ENCODE peak calls at places on chromosomes 5 and 9, in seven cellular contexts. X, K, G, V, U, C and F are unnamed samples.

GRCh38 chr9:35488019-35488418 is 1.9 kb upstream of the RUSC2 start:
- DNase-seq in G (no peak), U (no peak), X (no peak), C (no peak), V (no peak), K (no peak), F (no peak)

GRCh38 chr5:59249160-59249559 is 644.4 kb downstream of the PDE4D start:
- DNase-seq in X (peak), G (no peak), C (no peak), K (no peak), U (no peak), V (no peak), F (no peak)

GRCh38 chr9:137960496-137960895 is 82.9 kb downstream of the CACNA1B start:
- DNase-seq in K (no peak), U (no peak), X (no peak), C (no peak), G (no peak), V (no peak), F (no peak)

GRCh38 chr5:173829826-173830225 is 58.3 kb upstream of the CPEB4 start:
- DNase-seq in C (peak), V (no peak), X (peak), U (no peak), K (no peak), G (no peak), F (no peak)

GRCh38 chr9:88653926-88654325 is 118.9 kb downstream of the NXNL2 start:
- DNase-seq in U (no peak), K (peak), X (peak), V (no peak), C (peak), G (no peak), F (no peak)

GRCh38 chr5:176609724-176610429 is at the start of gene GPRIN1:
- DNase-seq in C (no peak), G (peak), X (peak), K (peak), U (peak), V (peak), F (no peak)

GRCh38 chr5:84536797-84537196 is 152.1 kb upstream of the EDIL3 start:
- DNase-seq in C (no peak), V (no peak), U (no peak), X (no peak), K (no peak), G (no peak), F (no peak)

GRCh38 chr9:37097294-37097693 is 23.1 kb upstream of the ZCCHC7 start:
- DNase-seq in X (no peak), U (no peak), K (no peak), C (no peak), V (no peak), G (no peak), F (no peak)

GRCh38 chr5:153972240-153972639 is 66.5 kb downstream of the FAM114A2 start:
- DNase-seq in U (no peak), C (no peak), V (no peak), G (no peak), X (no peak), K (no peak), F (no peak)

GRCh38 chr9:132671620-132672412 is 1.6 kb downstream of the GTF3C4 start:
- DNase-seq in V (no peak), C (no peak), G (no peak), X (no peak), K (no peak), U (no peak), F (no peak)

GRCh38 chr5:134594336-134594735 is 38.3 kb downstream of the SAR1B start:
- DNase-seq in G (no peak), U (no peak), C (no peak), X (no peak), V (no peak), K (no peak), F (no peak)

GRCh38 chr9:136062657-136063439 is 32.2 kb downstream of the NACC2 start:
- DNase-seq in U (no peak), G (no peak), V (no peak), K (no peak), X (no peak), C (no peak), F (no peak)

GRCh38 chr5:177495243-177496060 is 2.0 kb downstream of the PDLIM7 start:
- DNase-seq in G (peak), X (peak), K (peak), V (peak), U (no peak), C (peak), F (no peak)

GRCh38 chr5:76718381-76718832 is 2.5 kb downstream of the F2R start:
- DNase-seq in C (no peak), V (no peak), K (peak), G (no peak), U (no peak), X (no peak), F (no peak)

GRCh38 chr9:132516911-132517310 is 65.5 kb upstream of the BARHL1 start:
- DNase-seq in X (no peak), C (no peak), K (no peak), U (no peak), G (no peak), V (no peak), F (no peak)

GRCh38 chr9:121675969-121676822 is 24.8 kb downstream of the DAB2IP start:
- DNase-seq in G (no peak), U (no peak), X (peak), C (no peak), K (no peak), V (peak), F (no peak)

GRCh38 chr9:119968837-119969707 is 599.8 kb upstream of the BRINP1 start:
- DNase-seq in C (peak), V (peak), K (peak), G (peak), X (peak), U (peak), F (peak)

GRCh38 chr5:168449166-168449565 is 37.1 kb upstream of the RARS1 start:
- DNase-seq in K (no peak), G (no peak), C (no peak), U (no peak), V (no peak), X (no peak), F (no peak)

GRCh38 chr5:172616730-172617129 is 24.3 kb upstream of the NEURL1B start:
- DNase-seq in C (no peak), K (peak), U (no peak), X (peak), V (peak), G (no peak), F (no peak)

GRCh38 chr5:60685700-60686099 is 14.3 kb downstream of the DEPDC1B start:
- DNase-seq in V (no peak), K (no peak), U (no peak), G (no peak), X (no peak), C (no peak), F (no peak)

GRCh38 chr9:34408173-34408572 is 31.5 kb upstream of the MYORG start:
- DNase-seq in V (no peak), C (no peak), K (no peak), G (no peak), X (no peak), U (no peak), F (no peak)

DNA sequence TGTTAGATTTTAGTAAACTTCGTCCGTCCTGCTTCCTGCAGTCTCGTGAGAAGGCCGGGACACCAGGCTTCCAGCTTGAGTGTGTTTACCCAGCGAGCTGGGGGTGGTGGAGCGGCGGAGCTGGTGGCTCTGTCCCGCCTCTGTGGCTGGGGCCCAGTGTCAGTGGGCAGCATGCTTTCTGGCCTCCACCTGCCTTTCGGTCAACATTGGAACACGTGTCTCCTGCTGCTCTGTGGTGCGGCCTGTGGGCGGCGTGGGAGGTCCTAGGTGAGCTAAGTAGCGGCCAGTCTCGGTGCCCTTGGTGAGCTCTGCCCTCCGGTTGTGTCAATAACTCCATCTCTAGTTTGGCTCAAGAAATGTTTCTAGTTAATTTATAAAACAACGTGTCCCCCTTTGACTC is 125.9 kb downstream of the GADD45G start:
- DNase-seq in U (peak), C (no peak), K (no peak), G (peak), X (no peak), V (no peak), F (no peak)
- TF ChIP-seq CTCF in U (peak), C (no peak), K (no peak), G (no peak), X (no peak), V (no peak), F (no peak)

GRCh38 chr5:36457511-36458260 is 148.7 kb upstream of the SLC1A3 start:
- DNase-seq in C (peak), G (no peak), K (peak), V (no peak), U (no peak), X (peak), F (no peak)

GRCh38 chr5:36462295-36463021 is 143.9 kb upstream of the SLC1A3 start:
- DNase-seq in X (peak), K (peak), G (no peak), U (no peak), C (no peak), V (no peak), F (no peak)

GRCh38 chr5:36458746-36459145 is 147.7 kb upstream of the SLC1A3 start:
- DNase-seq in X (no peak), K (no peak), V (no peak), C (no peak), G (no peak), U (no peak), F (no peak)

DNA sequence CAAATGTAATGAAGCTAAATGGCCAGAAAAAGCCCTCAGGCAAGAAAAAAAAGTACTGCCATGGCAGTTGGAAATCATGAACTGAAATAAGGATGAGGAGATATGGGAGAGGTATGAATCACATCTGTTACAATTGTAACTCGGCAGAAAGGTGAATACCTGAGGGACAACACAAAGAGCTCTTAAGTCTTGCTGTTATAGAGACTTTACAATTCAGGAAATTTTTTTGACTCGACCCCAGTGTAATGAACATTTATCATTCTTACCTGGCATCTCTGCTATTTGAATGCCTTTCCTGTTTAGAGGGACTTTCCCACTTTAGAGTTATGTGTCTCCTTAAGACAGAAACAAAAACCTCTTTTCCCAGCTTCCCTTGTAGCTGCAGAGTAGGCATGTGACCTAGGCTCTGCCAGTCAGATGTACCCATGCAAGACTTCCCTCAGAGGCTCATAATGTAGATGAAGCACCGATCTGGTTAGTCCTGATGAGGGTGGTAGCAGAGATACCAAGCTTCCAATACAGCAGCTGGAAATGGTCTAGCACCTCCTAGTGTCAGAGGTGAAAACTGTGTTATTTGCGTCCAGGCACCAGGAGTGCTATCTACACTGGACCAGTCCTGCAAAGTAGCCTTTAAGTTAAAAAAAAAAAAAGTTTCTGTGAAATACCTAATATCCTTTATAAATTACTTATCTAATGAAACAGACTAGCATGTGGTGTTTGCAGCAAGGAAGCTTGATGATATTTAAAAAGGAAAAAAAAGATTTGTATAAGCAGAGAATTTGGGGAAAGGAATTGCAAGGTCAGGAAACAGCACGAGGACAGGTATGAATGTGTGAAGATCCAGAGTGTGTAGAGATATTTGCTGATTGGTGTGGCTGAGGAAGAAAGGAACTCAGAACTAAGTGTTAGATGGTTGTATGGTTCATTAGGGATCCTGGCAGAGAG is 146.9 kb upstream of the SLC1A3 start:
- DNase-seq in X (no peak), U (no peak), K (no peak), G (no peak), C (no peak), V (no peak), F (no peak)
- TF ChIP-seq CTCF in X (peak), U (peak), K (no peak), G (no peak), C (peak), V (peak), F (no peak)

GRCh38 chr5:141374627-141375026 is 936 bp downstream of the PCDHGA6 start:
- DNase-seq in X (no peak), C (no peak), K (no peak), U (no peak), G (no peak), V (no peak), F (no peak)

GRCh38 chr5:141371572-141372475 is 1.8 kb downstream of the PCDHGB3 start:
- DNase-seq in V (no peak), U (no peak), X (no peak), G (no peak), K (no peak), C (no peak), F (no peak)

GRCh38 chr5:141369994-141370848 is at the start of gene PCDHGB3:
- DNase-seq in X (peak), U (no peak), G (no peak), K (peak), V (no peak), C (no peak), F (no peak)

DNA sequence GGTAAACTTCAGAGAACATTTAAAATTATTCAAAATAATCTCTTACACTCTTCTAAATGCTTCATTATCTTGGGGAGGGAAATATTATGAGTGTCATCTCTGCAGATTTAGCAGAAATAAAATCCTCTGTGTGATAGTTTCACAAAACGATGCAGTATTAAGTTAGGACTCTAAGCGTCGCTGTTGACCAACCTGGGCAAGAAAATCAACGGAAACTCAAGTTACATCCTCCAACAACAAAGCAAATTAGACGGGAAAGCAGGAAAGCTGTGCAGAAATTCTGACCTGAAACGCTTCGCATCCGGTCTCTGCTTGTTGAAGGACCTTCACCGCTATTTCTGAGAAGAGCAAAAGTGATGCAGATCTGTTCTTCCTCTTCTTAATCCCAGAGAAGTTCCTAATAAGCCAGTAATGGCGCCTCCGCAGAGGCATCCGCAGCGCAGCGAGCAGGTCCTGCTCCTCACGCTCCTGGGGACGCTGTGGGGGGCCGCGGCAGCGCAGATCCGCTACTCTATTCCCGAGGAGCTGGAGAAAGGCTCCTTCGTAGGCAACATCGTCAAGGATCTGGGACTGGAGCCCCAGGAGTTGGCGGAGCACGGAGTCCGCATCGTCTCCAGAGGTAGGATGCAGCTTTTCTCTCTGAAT is at the start of gene PCDHGA6:
- DNase-seq in C (no peak), V (no peak), X (peak), G (no peak), K (peak), U (no peak), F (no peak)
- TF ChIP-seq CTCF in C (peak), V (peak), X (peak), G (no peak), K (peak), U (no peak), F (no peak)

GRCh38 chr5:132238169-132238744 is 10.6 kb upstream of the P4HA2 start:
- DNase-seq in V (peak), U (peak), G (peak), C (peak), X (peak), K (peak), F (peak)
- TF ChIP-seq CTCF in V (peak), U (peak), G (peak), C (peak), X (peak), K (peak), F (peak)

DNA sequence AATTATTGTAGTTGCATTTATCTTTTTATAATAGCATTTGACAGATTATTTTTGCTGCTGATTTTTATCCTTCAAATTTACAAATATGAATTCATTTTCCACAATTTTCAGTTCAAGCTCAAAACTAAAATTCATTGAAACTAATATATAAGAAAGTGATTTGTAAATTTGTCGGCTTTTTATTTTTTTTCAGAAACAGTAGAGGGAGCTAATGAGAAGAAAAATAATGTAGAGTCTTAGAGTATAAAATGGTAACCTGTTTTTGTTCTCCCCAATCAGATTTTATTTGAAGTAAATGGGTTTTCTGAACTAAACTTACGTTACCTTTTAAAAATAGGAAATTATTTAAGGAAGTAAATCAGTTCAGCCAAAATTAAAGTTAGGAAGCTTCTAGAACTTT is 19.2 kb downstream of the PRRC1 start:
- DNase-seq in X (peak), K (peak), C (no peak), G (no peak), V (no peak), U (no peak), F (no peak)
- TF ChIP-seq CTCF in X (peak), K (peak), C (no peak), G (no peak), V (peak), U (peak), F (no peak)

GRCh38 chr5:66808663-66809062 is 212.5 kb downstream of the MAST4 start:
- DNase-seq in K (no peak), X (no peak), V (no peak), U (no peak), C (no peak), G (no peak), F (no peak)

GRCh38 chr5:66810151-66810550 is 214.0 kb downstream of the MAST4 start:
- DNase-seq in C (no peak), X (no peak), K (no peak), U (no peak), V (no peak), G (no peak), F (no peak)

GRCh38 chr5:66805514-66806430 is 209.6 kb downstream of the MAST4 start:
- DNase-seq in K (no peak), G (no peak), U (no peak), C (no peak), V (no peak), X (no peak), F (no peak)

GRCh38 chr5:66810747-66811355 is 214.7 kb downstream of the MAST4 start:
- DNase-seq in C (no peak), K (no peak), X (no peak), U (no peak), V (no peak), G (no peak), F (no peak)

DNA sequence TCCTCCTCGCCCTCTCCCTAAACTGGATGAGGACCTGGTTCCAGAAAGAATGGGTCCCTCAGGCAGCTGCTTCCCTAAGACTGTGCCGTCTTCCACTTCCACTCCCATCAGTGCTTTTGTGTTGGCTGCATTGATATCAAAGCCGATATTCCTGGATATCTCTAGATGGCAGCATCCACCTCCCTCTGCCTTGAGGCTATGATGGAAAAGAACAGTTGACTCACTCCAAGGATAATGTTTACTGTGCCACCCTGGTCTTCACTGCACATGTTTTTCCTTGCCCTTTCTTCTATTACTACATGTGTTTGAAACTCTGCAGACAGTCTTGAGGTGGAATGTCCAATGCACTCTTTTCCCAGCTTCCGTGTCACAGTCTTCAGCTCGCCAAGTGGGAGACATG is 211.6 kb downstream of the MAST4 start:
- DNase-seq in G (peak), X (peak), C (peak), U (no peak), K (peak), V (no peak), F (no peak)
- TF ChIP-seq CTCF in G (peak), X (peak), C (peak), U (no peak), K (peak), V (peak), F (no peak)

DNA sequence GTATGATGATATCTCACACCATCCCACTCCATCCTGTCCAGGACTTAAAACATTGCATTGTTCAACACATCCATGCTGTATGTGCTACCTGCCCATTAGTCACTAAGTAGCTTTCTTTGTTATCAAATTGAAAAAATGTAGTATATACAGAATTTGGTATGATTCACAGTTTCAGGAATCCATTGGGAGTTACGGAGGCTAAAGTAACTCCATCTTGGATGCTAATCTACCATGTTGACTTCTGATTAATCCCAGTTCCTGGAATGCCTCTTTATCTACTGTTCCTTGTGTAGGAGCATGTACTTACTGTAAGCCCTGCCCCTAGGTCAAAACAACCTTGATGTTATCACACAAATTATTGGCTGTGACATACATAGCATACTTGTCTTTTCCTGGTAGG is 38.9 kb upstream of the FOXB2 start:
- DNase-seq in X (no peak), U (no peak), C (no peak), V (no peak), K (peak), G (no peak), F (no peak)
- TF ChIP-seq CTCF in X (no peak), U (no peak), C (no peak), V (no peak), K (no peak), G (no peak), F (no peak)

DNA sequence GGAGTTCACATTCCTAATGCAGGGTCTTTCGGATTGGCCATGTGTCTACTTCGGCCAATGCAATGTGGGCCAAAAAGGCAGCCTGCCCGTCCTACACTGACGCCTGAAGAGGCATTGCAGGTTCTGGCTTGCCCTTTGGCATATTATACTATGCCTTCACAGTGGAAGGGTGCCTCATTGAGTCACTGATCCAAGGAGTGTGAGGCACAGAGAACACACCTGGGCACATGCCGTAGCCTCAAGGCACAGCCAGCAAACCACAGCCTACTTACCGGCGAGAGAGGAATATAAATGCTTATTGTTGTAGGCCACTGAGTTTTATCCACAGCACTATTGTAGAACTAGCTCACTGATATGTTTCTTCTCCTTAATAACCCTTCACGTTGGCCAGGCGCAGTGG is 409.6 kb downstream of the GADD45G start:
- DNase-seq in K (no peak), V (no peak), C (no peak), G (no peak), U (no peak), X (no peak), F (no peak)
- TF ChIP-seq CTCF in K (no peak), V (no peak), C (no peak), G (no peak), U (no peak), X (no peak), F (no peak)